ENCODE peak calls at places on chromosome 13, in eight cellular contexts. O is kidney, D is suprapubic skin, V is heart left ventricle, A is colonic mucosa, C is tibial nerve, M is heart right ventricle, Y is Peyer's patch. B is an unnamed sample. For H3K9me3, the result is how much of the 10 kb centered on the place peaks cover.

GRCh38 chr13:34162545-34162936 is 344.6 kb downstream of the RFC3 start:
- DNase-seq in O (no peak), D (no peak), Y (no peak), V (peak), A (no peak), M (no peak), C (no peak), B (no peak)

GRCh38 chr13:40764587-40765403 is 6.2 kb downstream of the MRPS31 start:
- DNase-seq in C (no peak), M (no peak), V (no peak), A (no peak), O (no peak), D (no peak), Y (no peak), B (no peak)

GRCh38 chr13:97133955-97134354 is 88.2 kb upstream of the MBNL2 start:
- DNase-seq in V (no peak), C (no peak), A (no peak), Y (no peak), M (no peak), O (no peak), D (no peak), B (no peak)

GRCh38 chr13:100040196-100040595 is 48.7 kb upstream of the PCCA start:
- DNase-seq in Y (no peak), A (no peak), D (no peak), O (no peak), M (no peak), C (no peak), V (no peak), B (no peak)

GRCh38 chr13:25213716-25214115 is 41.6 kb upstream of the AMER2 start:
- DNase-seq in V (no peak), M (no peak), A (no peak), Y (no peak), D (no peak), O (no peak), C (no peak), B (no peak)

GRCh38 chr13:110557610-110558305 is 3.8 kb downstream of the RAB20 start:
- DNase-seq in V (no peak), Y (no peak), D (no peak), A (no peak), O (peak), M (no peak), C (no peak), B (no peak)

GRCh38 chr13:24274452-24274971 is 34.9 kb upstream of the C1QTNF9 start:
- DNase-seq in D (no peak), M (peak), Y (peak), A (no peak), C (no peak), O (no peak), V (no peak), B (no peak)

GRCh38 chr13:35309711-35310110 is 166.8 kb downstream of the MAB21L1 start:
- DNase-seq in V (no peak), C (no peak), M (no peak), A (no peak), O (no peak), D (no peak), Y (no peak), B (no peak)

GRCh38 chr13:44273991-44274810 is 99.4 kb upstream of the SERP2 start:
- DNase-seq in C (no peak), M (no peak), O (no peak), Y (no peak), A (no peak), D (no peak), V (peak), B (no peak)

GRCh38 chr13:98188544-98189166 is 11.6 kb upstream of the RNF113B start:
- DNase-seq in O (no peak), A (no peak), D (no peak), Y (no peak), V (no peak), C (no peak), M (no peak), B (no peak)

GRCh38 chr13:98530236-98530635 is 46.7 kb downstream of the STK24 start:
- DNase-seq in C (no peak), M (no peak), D (no peak), V (no peak), O (no peak), Y (no peak), A (no peak), B (no peak)

GRCh38 chr13:101919541-101920306 is 467.2 kb downstream of the ITGBL1 start:
- DNase-seq in C (no peak), D (no peak), O (no peak), Y (no peak), V (peak), M (peak), A (no peak), B (no peak)

GRCh38 chr13:32415019-32415418 is 12.9 kb downstream of the N4BP2L1 start:
- DNase-seq in Y (no peak), M (no peak), V (no peak), O (no peak), A (peak), C (no peak), D (no peak), B (no peak)

GRCh38 chr13:44280461-44280860 is 93.2 kb upstream of the SERP2 start:
- DNase-seq in V (no peak), Y (no peak), A (no peak), O (no peak), C (no peak), M (no peak), D (no peak), B (no peak)

GRCh38 chr13:108915095-108915633 is 285.8 kb downstream of the MYO16 start:
- DNase-seq in C (no peak), Y (no peak), V (no peak), A (no peak), D (no peak), M (no peak), O (no peak), B (no peak)

GRCh38 chr13:86922936-86923335 is 748.2 kb upstream of the SLITRK5 start:
- DNase-seq in V (no peak), Y (no peak), C (no peak), O (no peak), M (no peak), A (no peak), D (no peak), B (no peak)

GRCh38 chr13:42114278-42114677 is 65.8 kb downstream of the DGKH start:
- DNase-seq in Y (no peak), A (no peak), M (no peak), D (no peak), V (no peak), O (no peak), C (no peak), B (no peak)

GRCh38 chr13:43911283-43911682 is 31.6 kb downstream of the LACC1 start:
- DNase-seq in V (no peak), A (no peak), C (no peak), Y (no peak), O (no peak), M (no peak), D (no peak), B (no peak)

GRCh38 chr13:86020350-86021002 is 221.3 kb upstream of the SLITRK6 start:
- DNase-seq in D (no peak), A (no peak), O (no peak), C (no peak), V (no peak), M (no peak), Y (no peak), B (no peak)

GRCh38 chr13:80840313-80840976 is 499.5 kb upstream of the SPRY2 start:
- DNase-seq in M (no peak), O (no peak), V (no peak), A (no peak), D (no peak), Y (no peak), C (no peak), B (no peak)

GRCh38 chr13:27775943-27776342 is 16.3 kb upstream of the GSX1 start:
- DNase-seq in O (no peak), D (no peak), Y (no peak), C (no peak), V (no peak), A (no peak), M (no peak), B (no peak)

GRCh38 chr13:98022210-98022609 is 68.7 kb downstream of the IPO5 start:
- DNase-seq in Y (no peak), D (no peak), C (no peak), M (peak), V (peak), A (no peak), O (no peak), B (no peak)

GRCh38 chr13:104074326-104074725 is 1008.1 kb upstream of the SLC10A2 start:
- DNase-seq in A (no peak), Y (no peak), C (no peak), O (no peak), D (no peak), M (no peak), V (no peak), B (no peak)

GRCh38 chr13:43874512-43875092 is 4.9 kb downstream of the CCDC122 start:
- DNase-seq in D (no peak), Y (no peak), A (no peak), V (no peak), C (no peak), O (no peak), M (no peak), B (no peak)

GRCh38 chr13:63463782-63464610 is 2048.3 kb upstream of the PCDH20 start:
- DNase-seq in Y (no peak), M (no peak), D (no peak), V (no peak), O (no peak), A (no peak), C (no peak), B (no peak)

GRCh38 chr13:25232937-25233515 is 54.3 kb downstream of the MTMR6 start:
- DNase-seq in C (no peak), O (no peak), V (no peak), Y (no peak), A (no peak), D (no peak), M (no peak), B (no peak)

GRCh38 chr13:30021611-30022010 is 171.2 kb upstream of the UBL3 start:
- DNase-seq in D (no peak), M (no peak), A (no peak), V (no peak), O (no peak), Y (no peak), C (no peak), B (no peak)

GRCh38 chr13:106318941-106319411 is 216.5 kb downstream of the EFNB2 start:
- DNase-seq in V (no peak), C (no peak), O (no peak), M (no peak), A (no peak), Y (no peak), D (no peak), B (peak)

GRCh38 chr13:62123409-62123808 is 707.8 kb upstream of the PCDH20 start:
- DNase-seq in Y (no peak), C (no peak), V (no peak), M (no peak), O (no peak), D (no peak), A (no peak), B (no peak)

GRCh38 chr13:73058432-73058740 is 419 bp upstream of the KLF5 start:
- DNase-seq in A (no peak), D (no peak), C (no peak), O (no peak), V (no peak), M (no peak), Y (no peak), B (no peak)

GRCh38 chr13:83919775-83920174 is 37.5 kb upstream of the SLITRK1 start:
- DNase-seq in Y (no peak), O (no peak), A (no peak), M (no peak), V (no peak), C (no peak), D (no peak), B (no peak)

GRCh38 chr13:47545630-47546029 is 455.4 kb downstream of the SUCLA2 start:
- DNase-seq in D (no peak), M (no peak), C (no peak), A (no peak), V (no peak), O (no peak), Y (no peak), B (no peak)

GRCh38 chr13:66624302-66624701 is 605.8 kb downstream of the PCDH9 start:
- DNase-seq in D (no peak), V (no peak), C (no peak), A (no peak), O (no peak), M (no peak), Y (no peak), B (no peak)

GRCh38 chr13:59086147-59086546 is 1077.6 kb downstream of the DIAPH3 start:
- DNase-seq in D (no peak), V (no peak), C (no peak), O (no peak), Y (no peak), A (no peak), M (no peak), B (no peak)

GRCh38 chr13:25462301-25463125 is 90.7 kb downstream of the ATP8A2 start:
- DNase-seq in A (no peak), M (no peak), Y (no peak), C (no peak), V (no peak), D (no peak), O (no peak), B (no peak)

GRCh38 chr13:79522583-79522982 is 41.6 kb downstream of the NDFIP2 start:
- DNase-seq in A (no peak), M (no peak), Y (no peak), D (no peak), V (no peak), C (no peak), O (no peak), B (no peak)

GRCh38 chr13:83499286-83499685 is 383.0 kb downstream of the SLITRK1 start:
- DNase-seq in O (no peak), M (no peak), A (no peak), Y (no peak), D (no peak), V (no peak), C (no peak), B (no peak)

GRCh38 chr13:41196620-41197019 is 2.3 kb upstream of the KBTBD7 start:
- DNase-seq in M (no peak), D (no peak), V (no peak), Y (no peak), C (no peak), A (no peak), O (no peak), B (no peak)

GRCh38 chr13:95641961-95642621 is 2.4 kb downstream of the DZIP1 start:
- DNase-seq in V (peak), M (no peak), O (peak), C (no peak), D (no peak), A (peak), Y (no peak), B (no peak)

GRCh38 chr13:75416327-75417005 is 65.5 kb downstream of the TBC1D4 start:
- DNase-seq in V (no peak), A (no peak), O (no peak), C (no peak), Y (no peak), M (no peak), D (no peak), B (no peak)
- TF ChIP-seq CTCF in V (no peak), A (no peak), O (no peak), C (no peak), Y (no peak), M (no peak), D (no peak), B (no peak)

DNA sequence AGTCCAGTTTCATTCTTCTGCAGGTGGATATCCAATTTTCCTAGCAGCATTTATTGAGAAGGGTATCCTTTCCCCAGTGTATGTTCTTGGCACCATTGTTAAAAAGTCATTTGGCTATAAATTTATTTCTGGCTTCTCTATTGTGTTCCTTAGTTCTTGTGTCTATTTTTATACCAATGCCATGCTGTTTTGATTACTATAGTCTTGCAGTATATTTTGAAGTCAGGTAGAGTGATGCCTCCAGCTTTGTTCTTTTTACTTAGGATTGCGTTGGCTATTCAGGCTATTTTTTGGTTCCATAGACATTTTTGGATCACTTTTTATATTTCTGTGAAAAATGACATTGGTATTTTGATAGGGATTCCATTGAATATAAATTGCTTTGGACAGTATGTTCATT is 71.7 kb upstream of the MLNR start:
- DNase-seq in A (no peak), V (no peak), M (no peak), D (no peak), C (no peak), O (no peak), Y (no peak), B (no peak)
- H3K9me3 ChIP-seq in A (under half), V (under half), M (under half), D (under half), C (under half), O (under half), Y (under half), B (under half)

DNA sequence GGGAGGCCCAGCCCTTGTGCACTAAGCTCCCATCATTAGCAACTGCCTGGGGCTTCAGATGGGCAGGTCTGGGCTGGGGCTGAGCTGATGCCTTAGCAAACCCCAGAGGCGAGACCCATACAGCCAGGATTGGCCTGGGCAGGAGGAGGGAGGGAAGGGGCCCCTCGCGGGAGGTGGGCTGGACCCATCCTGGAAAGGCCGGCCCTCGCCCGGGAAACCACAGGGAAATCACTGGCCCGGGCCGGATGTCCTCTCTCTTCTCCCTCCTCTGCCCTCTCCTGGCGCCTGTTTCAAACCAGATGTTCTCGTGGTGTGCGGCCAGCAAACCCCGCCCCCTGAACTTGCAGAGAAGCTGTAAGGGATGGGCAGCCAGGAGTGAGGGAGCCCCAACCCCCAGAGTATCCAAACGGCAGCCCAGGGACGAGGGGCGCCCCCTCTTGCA is 43.1 kb downstream of the TMEM255B start:
- DNase-seq in A (peak), Y (no peak), M (peak), V (peak), C (no peak), O (peak), D (peak), B (peak)
- TF ChIP-seq CTCF in A (no peak), Y (no peak), M (no peak), V (peak), C (no peak), O (no peak), D (no peak), B (peak)

GRCh38 chr13:92984151-92984550 is 242.5 kb upstream of the GPC6 start:
- DNase-seq in D (no peak), M (no peak), O (no peak), Y (no peak), A (no peak), V (no peak), C (no peak), B (no peak)
- H3K9me3 ChIP-seq in D (under half), M (under half), O (under half), Y (under half), A (under half), V (under half), C (under half), B (under half)

GRCh38 chr13:45464687-45465453 is at the start of gene COG3:
- DNase-seq in A (peak), V (peak), M (peak), D (peak), O (peak), Y (peak), C (peak), B (peak)

GRCh38 chr13:45466359-45466758 is 1.6 kb downstream of the COG3 start:
- DNase-seq in C (no peak), M (no peak), D (no peak), V (no peak), O (no peak), A (no peak), Y (no peak), B (no peak)

GRCh38 chr13:45468676-45469075 is 3.9 kb downstream of the COG3 start:
- DNase-seq in O (no peak), Y (no peak), M (no peak), C (no peak), D (no peak), V (no peak), A (peak), B (no peak)

DNA sequence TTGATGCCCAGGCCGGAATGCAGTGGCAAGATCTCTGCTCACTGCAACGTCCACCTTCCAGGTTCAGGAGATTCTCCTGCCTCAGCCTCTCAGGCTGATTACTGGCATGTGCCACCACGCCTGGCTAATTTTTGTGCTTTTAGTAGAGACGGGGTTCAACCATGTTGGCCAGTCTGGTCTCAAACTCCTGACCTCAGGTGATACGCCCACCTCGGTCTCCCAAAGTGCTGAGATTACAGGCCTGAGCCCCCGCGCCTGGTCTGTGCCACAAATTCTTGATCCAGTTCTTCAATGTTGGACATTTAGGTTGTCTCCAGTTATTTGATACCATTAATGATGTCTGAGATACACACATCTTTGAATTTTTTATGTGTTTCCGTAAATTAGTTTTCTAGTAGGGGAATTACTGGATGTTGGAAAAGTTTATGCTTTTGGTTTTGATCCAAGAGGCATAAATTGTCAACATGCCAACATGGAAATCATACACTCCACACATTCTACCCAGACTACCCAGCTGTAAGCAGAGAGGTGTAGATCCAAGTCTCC is 525 bp upstream of the COG3 start:
- DNase-seq in M (peak), Y (no peak), V (peak), C (no peak), O (no peak), A (peak), D (no peak), B (no peak)
- TF ChIP-seq CTCF in M (no peak), Y (no peak), V (no peak), C (peak), O (peak), A (no peak), D (no peak), B (no peak)

B was measured in RWPE2.